ENCODE peak calls at places on chromosomes 7 and 10, in eight cellular contexts. One of them, this sample, is unnamed.

GRCh38 chr7:54785261-54785660 is 26.2 kb upstream of the SEC61G start:
- DNase-seq in hepatocyte: no peak
- DNase-seq in IMR-90: peak; percentile 30
- DNase-seq in T-helper 2 cell: no peak
- DNase-seq in NCI-H1417: no peak
- DNase-seq in neuronal stem cell: no peak
- DNase-seq in NCI-H1436: no peak
- DNase-seq in AG09319: no peak
- DNase-seq in this sample: no peak

GRCh38 chr10:127275272-127275671 is 78.9 kb upstream of the INSYN2A start:
- DNase-seq in hepatocyte: no peak
- DNase-seq in IMR-90: no peak
- DNase-seq in T-helper 2 cell: no peak
- DNase-seq in NCI-H1417: no peak
- DNase-seq in neuronal stem cell: no peak
- DNase-seq in NCI-H1436: no peak
- DNase-seq in AG09319: no peak
- DNase-seq in this sample: no peak

GRCh38 chr10:43585046-43585445 is 10.6 kb upstream of the ZNF239 start:
- DNase-seq in hepatocyte: no peak
- DNase-seq in IMR-90: peak; percentile 64
- DNase-seq in T-helper 2 cell: no peak
- DNase-seq in NCI-H1417: no peak
- DNase-seq in neuronal stem cell: no peak
- DNase-seq in NCI-H1436: no peak
- DNase-seq in AG09319: no peak
- DNase-seq in this sample: no peak

GRCh38 chr7:100011516-100011915 is 3.9 kb upstream of the ZKSCAN1 start:
- DNase-seq in hepatocyte: no peak
- DNase-seq in IMR-90: no peak
- DNase-seq in T-helper 2 cell: no peak
- DNase-seq in NCI-H1417: no peak
- DNase-seq in neuronal stem cell: no peak
- DNase-seq in NCI-H1436: no peak
- DNase-seq in AG09319: no peak
- DNase-seq in this sample: no peak

GRCh38 chr7:104931181-104931781 is 82.7 kb upstream of the KMT2E start:
- DNase-seq in hepatocyte: no peak
- DNase-seq in IMR-90: no peak
- DNase-seq in T-helper 2 cell: no peak
- DNase-seq in NCI-H1417: no peak
- DNase-seq in neuronal stem cell: no peak
- DNase-seq in NCI-H1436: no peak
- DNase-seq in AG09319: no peak
- DNase-seq in this sample: no peak

GRCh38 chr10:5827841-5828240 is 14.6 kb upstream of the GDI2 start:
- DNase-seq in hepatocyte: no peak
- DNase-seq in IMR-90: no peak
- DNase-seq in T-helper 2 cell: no peak
- DNase-seq in NCI-H1417: no peak
- DNase-seq in neuronal stem cell: no peak
- DNase-seq in NCI-H1436: no peak
- DNase-seq in AG09319: no peak
- DNase-seq in this sample: no peak

GRCh38 chr10:43292745-43293676 is 26.1 kb upstream of the RASGEF1A start:
- DNase-seq in hepatocyte: peak; percentile 74
- DNase-seq in IMR-90: peak; percentile 41
- DNase-seq in T-helper 2 cell: no peak
- DNase-seq in NCI-H1417: peak; percentile 16
- DNase-seq in neuronal stem cell: peak; percentile 36
- DNase-seq in NCI-H1436: peak; percentile 37
- DNase-seq in AG09319: peak; percentile 27
- DNase-seq in this sample: no peak

GRCh38 chr10:120396228-120396627 is 60.8 kb upstream of the PLPP4 start:
- DNase-seq in hepatocyte: no peak
- DNase-seq in IMR-90: no peak
- DNase-seq in T-helper 2 cell: no peak
- DNase-seq in NCI-H1417: no peak
- DNase-seq in neuronal stem cell: no peak
- DNase-seq in NCI-H1436: no peak
- DNase-seq in AG09319: no peak
- DNase-seq in this sample: no peak

GRCh38 chr10:42836771-42837468 is 54.3 kb downstream of the BMS1 start:
- DNase-seq in hepatocyte: peak; percentile 34
- DNase-seq in IMR-90: peak; percentile 17
- DNase-seq in T-helper 2 cell: no peak
- DNase-seq in NCI-H1417: no peak
- DNase-seq in neuronal stem cell: no peak
- DNase-seq in NCI-H1436: no peak
- DNase-seq in AG09319: peak; percentile 0
- DNase-seq in this sample: no peak

GRCh38 chr10:112792487-112793196 is 157.4 kb upstream of the TCF7L2 start:
- DNase-seq in hepatocyte: no peak
- DNase-seq in IMR-90: peak; percentile 56
- DNase-seq in T-helper 2 cell: no peak
- DNase-seq in NCI-H1417: peak; percentile 7
- DNase-seq in neuronal stem cell: no peak
- DNase-seq in NCI-H1436: peak; percentile 89
- DNase-seq in AG09319: peak; percentile 38
- DNase-seq in this sample: no peak

GRCh38 chr10:93580824-93581223 is 14.4 kb downstream of the FFAR4 start:
- DNase-seq in hepatocyte: peak; percentile 37
- DNase-seq in IMR-90: peak; percentile 33
- DNase-seq in T-helper 2 cell: no peak
- DNase-seq in NCI-H1417: no peak
- DNase-seq in neuronal stem cell: peak; percentile 85
- DNase-seq in NCI-H1436: no peak
- DNase-seq in AG09319: no peak
- DNase-seq in this sample: no peak

GRCh38 chr7:96899108-96899507 is 106.2 kb upstream of the DLX6 start:
- DNase-seq in hepatocyte: no peak
- DNase-seq in IMR-90: no peak
- DNase-seq in T-helper 2 cell: no peak
- DNase-seq in NCI-H1417: no peak
- DNase-seq in neuronal stem cell: no peak
- DNase-seq in NCI-H1436: no peak
- DNase-seq in AG09319: no peak
- DNase-seq in this sample: no peak

GRCh38 chr7:134431805-134432204 is 27.1 kb downstream of the AKR1B1 start:
- DNase-seq in hepatocyte: peak; percentile 75
- DNase-seq in IMR-90: no peak
- DNase-seq in T-helper 2 cell: no peak
- DNase-seq in NCI-H1417: peak; percentile 64
- DNase-seq in neuronal stem cell: no peak
- DNase-seq in NCI-H1436: no peak
- DNase-seq in AG09319: no peak
- DNase-seq in this sample: no peak

GRCh38 chr7:108313086-108313485 is 143.2 kb downstream of the NRCAM start:
- DNase-seq in hepatocyte: no peak
- DNase-seq in IMR-90: no peak
- DNase-seq in T-helper 2 cell: no peak
- DNase-seq in NCI-H1417: no peak
- DNase-seq in neuronal stem cell: no peak
- DNase-seq in NCI-H1436: no peak
- DNase-seq in AG09319: no peak
- DNase-seq in this sample: no peak

GRCh38 chr7:155815332-155816191 is 3.3 kb upstream of the SHH start:
- DNase-seq in hepatocyte: peak; percentile 86
- DNase-seq in IMR-90: peak; percentile 43
- DNase-seq in T-helper 2 cell: peak; percentile 26
- DNase-seq in NCI-H1417: peak; percentile 22
- DNase-seq in neuronal stem cell: no peak
- DNase-seq in NCI-H1436: no peak
- DNase-seq in AG09319: no peak
- DNase-seq in this sample: peak; percentile 48

GRCh38 chr10:71587941-71588573 is 131.5 kb downstream of the C10orf105 start:
- DNase-seq in hepatocyte: no peak
- DNase-seq in IMR-90: no peak
- DNase-seq in T-helper 2 cell: no peak
- DNase-seq in NCI-H1417: peak; percentile 25
- DNase-seq in neuronal stem cell: no peak
- DNase-seq in NCI-H1436: no peak
- DNase-seq in AG09319: no peak
- DNase-seq in this sample: no peak

GRCh38 chr7:821688-822087 is 10.6 kb upstream of the SUN1 start:
- DNase-seq in hepatocyte: no peak
- DNase-seq in IMR-90: no peak
- DNase-seq in T-helper 2 cell: no peak
- DNase-seq in NCI-H1417: no peak
- DNase-seq in neuronal stem cell: no peak
- DNase-seq in NCI-H1436: no peak
- DNase-seq in AG09319: no peak
- DNase-seq in this sample: no peak

GRCh38 chr7:2708041-2708440 is 20.0 kb downstream of the AMZ1 start:
- DNase-seq in hepatocyte: no peak
- DNase-seq in IMR-90: no peak
- DNase-seq in T-helper 2 cell: no peak
- DNase-seq in NCI-H1417: no peak
- DNase-seq in neuronal stem cell: no peak
- DNase-seq in NCI-H1436: no peak
- DNase-seq in AG09319: no peak
- DNase-seq in this sample: no peak

GRCh38 chr10:70477661-70478162 is 855 bp upstream of the PALD1 start:
- DNase-seq in hepatocyte: peak; percentile 58
- DNase-seq in IMR-90: peak; percentile 18
- DNase-seq in T-helper 2 cell: peak; percentile 41
- DNase-seq in NCI-H1417: peak; percentile 7
- DNase-seq in neuronal stem cell: no peak
- DNase-seq in NCI-H1436: no peak
- DNase-seq in AG09319: no peak
- DNase-seq in this sample: peak; percentile 51

GRCh38 chr7:110204527-110204926 is 886.4 kb upstream of the LRRN3 start:
- DNase-seq in hepatocyte: peak; percentile 32
- DNase-seq in IMR-90: peak; percentile 4
- DNase-seq in T-helper 2 cell: no peak
- DNase-seq in NCI-H1417: no peak
- DNase-seq in neuronal stem cell: peak; percentile 2
- DNase-seq in NCI-H1436: no peak
- DNase-seq in AG09319: no peak
- DNase-seq in this sample: no peak

GRCh38 chr7:47950714-47951113 is 2.4 kb upstream of the PKD1L1 start:
- DNase-seq in hepatocyte: peak; percentile 34
- DNase-seq in IMR-90: no peak
- DNase-seq in T-helper 2 cell: no peak
- DNase-seq in NCI-H1417: no peak
- DNase-seq in neuronal stem cell: no peak
- DNase-seq in NCI-H1436: no peak
- DNase-seq in AG09319: no peak
- DNase-seq in this sample: no peak

GRCh38 chr10:100025528-100026070 is 15.9 kb upstream of the DNMBP start:
- DNase-seq in hepatocyte: no peak
- DNase-seq in IMR-90: no peak
- DNase-seq in T-helper 2 cell: no peak
- DNase-seq in NCI-H1417: peak; percentile 8
- DNase-seq in neuronal stem cell: no peak
- DNase-seq in NCI-H1436: no peak
- DNase-seq in AG09319: peak; percentile 85
- DNase-seq in this sample: no peak

GRCh38 chr10:97889461-97890265 is 40.0 kb downstream of the GOLGA7B start:
- DNase-seq in hepatocyte: peak; percentile 69
- DNase-seq in IMR-90: peak; percentile 28
- DNase-seq in T-helper 2 cell: no peak
- DNase-seq in NCI-H1417: peak; percentile 71
- DNase-seq in neuronal stem cell: no peak
- DNase-seq in NCI-H1436: peak; percentile 78
- DNase-seq in AG09319: peak; percentile 4
- DNase-seq in this sample: no peak

GRCh38 chr7:17298840-17299476 is 506 bp downstream of the AHR start:
- DNase-seq in hepatocyte: peak; percentile 63
- DNase-seq in IMR-90: peak; percentile 12
- DNase-seq in T-helper 2 cell: peak; percentile 27
- DNase-seq in NCI-H1417: peak; percentile 83
- DNase-seq in neuronal stem cell: peak; percentile 20
- DNase-seq in NCI-H1436: peak; percentile 26
- DNase-seq in AG09319: no peak
- DNase-seq in this sample: peak; percentile 15

GRCh38 chr7:142012825-142013506 is 17.3 kb downstream of the MGAM start:
- DNase-seq in hepatocyte: peak; percentile 20
- DNase-seq in IMR-90: no peak
- DNase-seq in T-helper 2 cell: no peak
- DNase-seq in NCI-H1417: no peak
- DNase-seq in neuronal stem cell: peak; percentile 0
- DNase-seq in NCI-H1436: no peak
- DNase-seq in AG09319: no peak
- DNase-seq in this sample: no peak

GRCh38 chr7:28112883-28113540 is 67.6 kb downstream of the JAZF1 start:
- DNase-seq in hepatocyte: peak; percentile 23
- DNase-seq in IMR-90: no peak
- DNase-seq in T-helper 2 cell: no peak
- DNase-seq in NCI-H1417: no peak
- DNase-seq in neuronal stem cell: no peak
- DNase-seq in NCI-H1436: no peak
- DNase-seq in AG09319: no peak
- DNase-seq in this sample: no peak

GRCh38 chr10:96626795-96627194 is 40.0 kb upstream of the TM9SF3 start:
- DNase-seq in hepatocyte: no peak
- DNase-seq in IMR-90: no peak
- DNase-seq in T-helper 2 cell: no peak
- DNase-seq in NCI-H1417: no peak
- DNase-seq in neuronal stem cell: no peak
- DNase-seq in NCI-H1436: no peak
- DNase-seq in AG09319: no peak
- DNase-seq in this sample: no peak

GRCh38 chr7:8135417-8135816 is 126.5 kb downstream of the ICA1 start:
- DNase-seq in hepatocyte: no peak
- DNase-seq in IMR-90: no peak
- DNase-seq in T-helper 2 cell: no peak
- DNase-seq in NCI-H1417: no peak
- DNase-seq in neuronal stem cell: no peak
- DNase-seq in NCI-H1436: no peak
- DNase-seq in AG09319: no peak
- DNase-seq in this sample: no peak

GRCh38 chr7:148336411-148336810 is 254.2 kb upstream of the C7orf33 start:
- DNase-seq in hepatocyte: no peak
- DNase-seq in IMR-90: no peak
- DNase-seq in T-helper 2 cell: no peak
- DNase-seq in NCI-H1417: no peak
- DNase-seq in neuronal stem cell: no peak
- DNase-seq in NCI-H1436: no peak
- DNase-seq in AG09319: no peak
- DNase-seq in this sample: no peak

GRCh38 chr10:75058142-75058541 is 53.3 kb upstream of the SAMD8 start:
- DNase-seq in hepatocyte: no peak
- DNase-seq in IMR-90: no peak
- DNase-seq in T-helper 2 cell: no peak
- DNase-seq in NCI-H1417: no peak
- DNase-seq in neuronal stem cell: no peak
- DNase-seq in NCI-H1436: no peak
- DNase-seq in AG09319: no peak
- DNase-seq in this sample: no peak

GRCh38 chr7:17584822-17585221 is 286.4 kb downstream of the AHR start:
- DNase-seq in hepatocyte: no peak
- DNase-seq in IMR-90: peak; percentile 73
- DNase-seq in T-helper 2 cell: no peak
- DNase-seq in NCI-H1417: no peak
- DNase-seq in neuronal stem cell: no peak
- DNase-seq in NCI-H1436: no peak
- DNase-seq in AG09319: no peak
- DNase-seq in this sample: no peak

GRCh38 chr7:156038345-156038744 is 226.1 kb upstream of the SHH start:
- DNase-seq in hepatocyte: no peak
- DNase-seq in IMR-90: no peak
- DNase-seq in T-helper 2 cell: no peak
- DNase-seq in NCI-H1417: no peak
- DNase-seq in neuronal stem cell: no peak
- DNase-seq in NCI-H1436: no peak
- DNase-seq in AG09319: no peak
- DNase-seq in this sample: no peak

GRCh38 chr10:219731-220472 is 84.6 kb downstream of the ZMYND11 start:
- DNase-seq in hepatocyte: no peak
- DNase-seq in IMR-90: no peak
- DNase-seq in T-helper 2 cell: no peak
- DNase-seq in NCI-H1417: no peak
- DNase-seq in neuronal stem cell: no peak
- DNase-seq in NCI-H1436: no peak
- DNase-seq in AG09319: no peak
- DNase-seq in this sample: no peak

GRCh38 chr7:46764100-46764941 is 817.6 kb downstream of the TNS3 start:
- DNase-seq in hepatocyte: peak; percentile 65
- DNase-seq in IMR-90: peak; percentile 97
- DNase-seq in T-helper 2 cell: no peak
- DNase-seq in NCI-H1417: no peak
- DNase-seq in neuronal stem cell: no peak
- DNase-seq in NCI-H1436: no peak
- DNase-seq in AG09319: peak; percentile 82
- DNase-seq in this sample: no peak